ENCODE peak calls at places on chromosomes 2 and 18, in seven cellular contexts. T is astrocyte of the spinal cord, B is cardiac fibroblast, R is ovary, W is fibroblast of the aortic adventitia, V is SK-N-MC, S is right cardiac atrium. X is an unnamed sample.

GRCh38 chr2:18991177-18992168 is 366.9 kb downstream of the OSR1 start:
- DNase-seq in B (peak), R (peak), V (no peak), T (peak), S (peak), W (peak), X (no peak)

GRCh38 chr18:68925268-68925667 is 127.4 kb downstream of the CCDC102B start:
- DNase-seq in T (peak), B (peak), R (no peak), S (no peak), W (peak), V (no peak), X (no peak)

GRCh38 chr2:97662895-97663625 is 784 bp downstream of the ACTR1B start:
- DNase-seq in R (peak), W (peak), T (peak), V (no peak), B (peak), S (peak), X (peak)

GRCh38 chr2:99066075-99066557 is 75.4 kb upstream of the C2orf15 start:
- DNase-seq in T (peak), V (peak), W (peak), S (no peak), B (peak), R (no peak), X (no peak)

GRCh38 chr18:75211721-75212625 is 1.4 kb downstream of the TSHZ1 start:
- DNase-seq in W (peak), S (peak), R (peak), V (no peak), T (peak), B (peak), X (peak)

GRCh38 chr2:39020383-39020782 is 100.5 kb downstream of the SOS1 start:
- DNase-seq in T (no peak), S (no peak), R (no peak), B (no peak), V (no peak), W (no peak), X (no peak)

GRCh38 chr2:83787189-83787588 is 671.9 kb downstream of the SUCLG1 start:
- DNase-seq in B (no peak), R (no peak), V (no peak), W (no peak), S (no peak), T (no peak), X (no peak)

GRCh38 chr2:152546230-152546837 is 170.9 kb downstream of the PRPF40A start:
- DNase-seq in T (no peak), W (no peak), R (no peak), V (no peak), S (no peak), B (no peak), X (no peak)

GRCh38 chr18:12657048-12657848 is 659 bp downstream of the SPIRE1 start:
- DNase-seq in W (peak), T (peak), R (peak), V (no peak), B (peak), S (peak), X (peak)

GRCh38 chr18:31241900-31242409 is 76.0 kb upstream of the DSG1 start:
- DNase-seq in T (no peak), R (no peak), V (no peak), B (no peak), S (no peak), W (no peak), X (no peak)

GRCh38 chr18:28961669-28962228 is 784.8 kb upstream of the CDH2 start:
- DNase-seq in W (peak), B (peak), S (no peak), R (no peak), T (no peak), V (no peak), X (no peak)

GRCh38 chr2:109238580-109238979 is 109.6 kb downstream of the SH3RF3 start:
- DNase-seq in S (peak), R (no peak), T (peak), B (peak), W (peak), V (no peak), X (no peak)

GRCh38 chr2:159196393-159196925 is 90.0 kb downstream of the WDSUB1 start:
- DNase-seq in S (no peak), W (no peak), R (no peak), B (no peak), V (no peak), T (no peak), X (no peak)

GRCh38 chr2:155825876-155826275 is 506.6 kb downstream of the NR4A2 start:
- DNase-seq in S (no peak), W (no peak), V (no peak), B (no peak), R (no peak), T (no peak), X (no peak)

DNA sequence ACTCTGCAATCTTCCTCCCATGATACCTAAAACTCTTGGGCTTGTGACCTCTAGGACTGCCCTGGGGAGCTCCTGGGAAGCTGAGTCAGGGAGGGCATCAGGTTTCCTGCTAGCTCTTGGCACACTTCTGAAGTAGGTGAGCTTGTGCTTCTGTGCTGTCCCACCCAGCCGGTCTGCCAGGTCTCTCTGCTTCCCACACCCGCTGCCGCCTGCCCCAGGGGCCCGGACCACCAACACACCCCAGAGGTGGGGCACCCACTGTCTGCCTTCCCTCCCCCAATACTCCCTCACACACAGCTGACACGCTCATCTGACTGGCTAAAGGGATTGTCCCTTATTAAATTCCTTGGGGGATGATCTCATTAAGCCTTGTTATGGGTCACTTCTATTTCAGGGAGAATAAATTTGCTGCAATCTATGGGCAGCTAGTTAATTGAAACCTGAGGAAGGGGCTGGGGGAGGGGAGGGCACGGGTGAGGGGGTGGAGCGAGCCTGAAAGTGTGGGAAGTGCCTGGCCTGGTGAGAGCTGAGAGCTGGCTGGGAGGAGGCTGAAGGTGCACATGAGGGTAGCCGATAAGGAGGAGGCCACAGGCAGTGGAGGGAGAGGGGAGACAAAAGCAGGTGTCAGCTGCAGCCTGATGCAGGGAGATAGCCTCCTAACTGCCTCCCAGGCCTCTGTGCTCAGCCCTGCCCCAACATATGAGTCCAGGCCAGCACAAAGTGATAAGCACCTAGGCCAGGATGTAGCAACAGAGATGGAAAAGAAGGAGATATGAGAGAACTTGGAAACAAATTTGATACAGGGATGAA is 48.8 kb downstream of the HAUS1 start:
- DNase-seq in T (no peak), R (no peak), W (no peak), B (no peak), V (no peak), S (no peak), X (no peak)
- H3K4me3 ChIP-seq in T (no peak), R (no peak), W (no peak), B (no peak), V (no peak), S (no peak), X (no peak)

GRCh38 chr2:36964496-36965058 is 1.8 kb downstream of the STRN start:
- DNase-seq in S (no peak), W (peak), V (no peak), B (no peak), R (no peak), T (no peak), X (peak)
- H3K4me3 ChIP-seq in S (peak), W (peak), V (peak), B (no peak), R (no peak), T (no peak), X (peak)

GRCh38 chr2:177397501-177398289 is 5.1 kb downstream of the AGPS start:
- DNase-seq in V (no peak), S (no peak), T (peak), B (peak), W (peak), R (no peak), X (no peak)
- H3K4me3 ChIP-seq in V (peak), S (no peak), T (no peak), B (no peak), W (no peak), R (no peak), X (no peak)

GRCh38 chr2:223956267-223956666 is 996 bp upstream of the MRPL44 start:
- DNase-seq in W (no peak), T (no peak), S (no peak), R (no peak), B (no peak), V (no peak), X (no peak)
- H3K4me3 ChIP-seq in W (no peak), T (no peak), S (peak), R (no peak), B (no peak), V (no peak), X (peak)

X was measured in CD4-positive, CD25-positive, alpha-beta regulatory T cell.